ENCODE peak calls at places on chromosome 3, in five cellular contexts. R is GM12865, D is ELR, Y is posterior cingulate gyrus, K is SK-N-SH. N is an unnamed sample.

GRCh38 chr3:62188547-62189375 is 184.6 kb downstream of the FEZF2 start:
- DNase-seq in D (peak; percentile 78), Y (peak; percentile 72), R (peak; percentile 80), K (peak; percentile 76), N (peak; percentile 83)

GRCh38 chr3:23741403-23741706 is 64.4 kb upstream of the UBE2E1 start:
- DNase-seq in K (no peak), R (no peak), D (no peak), Y (no peak), N (no peak)

GRCh38 chr3:105956311-105956710 is 87.5 kb upstream of the CBLB start:
- DNase-seq in Y (no peak), D (peak; percentile 63), R (no peak), K (no peak), N (no peak)

GRCh38 chr3:164208026-164208425 is 870.3 kb downstream of the SI start:
- DNase-seq in Y (no peak), K (no peak), D (peak; percentile 65), R (no peak), N (no peak)

GRCh38 chr3:132726341-132726823 is 4.2 kb upstream of the NPHP3 start:
- DNase-seq in K (peak; percentile 19), Y (no peak), R (peak; percentile 50), D (peak; percentile 52), N (peak; percentile 31)

GRCh38 chr3:171282041-171282440 is 178.2 kb downstream of the TNIK start:
- DNase-seq in K (no peak), Y (no peak), D (no peak), R (no peak), N (no peak)

GRCh38 chr3:69439683-69440270 is 53.9 kb upstream of the FRMD4B start:
- DNase-seq in Y (no peak), D (peak; percentile 43), K (no peak), R (peak; percentile 44), N (no peak)

GRCh38 chr3:128145279-128145678 is 8.0 kb upstream of the EEFSEC start:
- DNase-seq in D (no peak), K (no peak), R (no peak), Y (peak; percentile 19), N (no peak)

GRCh38 chr3:187101184-187102072 is 37.9 kb downstream of the RPL39L start:
- DNase-seq in D (peak; percentile 50), K (peak; percentile 54), Y (no peak), R (peak; percentile 51), N (no peak)

GRCh38 chr3:15796771-15797599 is 794 bp downstream of the ANKRD28 start:
- DNase-seq in D (peak; percentile 88), K (peak; percentile 9), R (peak; percentile 40), Y (peak; percentile 14), N (no peak)

GRCh38 chr3:61832375-61833229 is 271.2 kb downstream of the PTPRG start:
- DNase-seq in Y (no peak), K (no peak), R (no peak), D (peak; percentile 28), N (no peak)

GRCh38 chr3:10599444-10599843 is 94.1 kb upstream of the ATP2B2 start:
- DNase-seq in D (no peak), Y (no peak), K (no peak), R (no peak), N (no peak)

GRCh38 chr3:12350151-12350813 is 61.4 kb downstream of the PPARG start:
- DNase-seq in D (no peak), Y (no peak), R (no peak), K (no peak), N (no peak)